ENCODE peak calls at places on chromosome 12, in four cellular contexts. H is thoracic aorta, B is MG63, U is esophagus squamous epithelium. Z is an unnamed sample. For H3K9me3, the result is how much of the 10 kb centered on the place peaks cover.

GRCh38 chr12:56034586-56035332 is 7.0 kb upstream of the RPS26 start:
- DNase-seq in H (no peak), B (no peak), U (no peak), Z (no peak)

GRCh38 chr12:89087149-89087834 is 265.0 kb downstream of the DUSP6 start:
- DNase-seq in H (no peak), B (no peak), U (no peak), Z (no peak)

GRCh38 chr12:108304633-108305032 is 34.5 kb downstream of the CMKLR1 start:
- DNase-seq in H (no peak), B (no peak), U (no peak), Z (no peak)

GRCh38 chr12:29073631-29074239 is 75.3 kb upstream of the FAR2 start:
- DNase-seq in H (no peak), B (peak), U (no peak), Z (no peak)

GRCh38 chr12:46702581-46703344 is 123.0 kb downstream of the SLC38A4 start:
- DNase-seq in H (no peak), B (peak), U (no peak), Z (no peak)

GRCh38 chr12:109253913-109254544 is 55.1 kb downstream of the FOXN4 start:
- DNase-seq in H (no peak), B (no peak), U (no peak), Z (no peak)

GRCh38 chr12:34206061-34206785 is 183.9 kb downstream of the ALG10 start:
- DNase-seq in H (no peak), B (no peak), U (no peak), Z (no peak)

GRCh38 chr12:92144631-92145480 is 790 bp downstream of the BTG1 start:
- DNase-seq in H (peak), B (peak), U (no peak), Z (peak)

GRCh38 chr12:41189395-41190251 is 1.5 kb downstream of the PDZRN4 start:
- DNase-seq in H (no peak), B (no peak), U (no peak), Z (no peak)

GRCh38 chr12:54477259-54477658 is 3.9 kb upstream of the GTSF1 start:
- DNase-seq in H (no peak), B (no peak), U (no peak), Z (no peak)

GRCh38 chr12:124774462-124775167 is 89.0 kb downstream of the SCARB1 start:
- DNase-seq in H (peak), B (peak), U (no peak), Z (no peak)

GRCh38 chr12:81088221-81088620 is 10.3 kb downstream of the ACSS3 start:
- DNase-seq in H (no peak), B (no peak), U (no peak), Z (no peak)

GRCh38 chr12:114726092-114726710 is 42.2 kb upstream of the TBX3 start:
- DNase-seq in H (no peak), B (no peak), U (no peak), Z (peak)

GRCh38 chr12:4775936-4776335 is 55.7 kb downstream of the GALNT8 start:
- DNase-seq in H (no peak), B (no peak), U (no peak), Z (no peak)

GRCh38 chr12:129520736-129521135 is 383.1 kb downstream of the TMEM132D start:
- DNase-seq in H (no peak), B (no peak), U (no peak), Z (no peak)
- H3K9me3 ChIP-seq in H (under half), B (under half), U (under half), Z (under half)

GRCh38 chr12:132340266-132341035 is 11.1 kb upstream of the GALNT9 start:
- DNase-seq in H (no peak), B (no peak), U (no peak), Z (no peak)
- H3K9me3 ChIP-seq in H (under half), B (under half), U (under half), Z (under half)

GRCh38 chr12:57320639-57321038 is 69.7 kb upstream of the STAC3 start:
- DNase-seq in H (no peak), B (no peak), U (no peak), Z (no peak)

GRCh38 chr12:57319678-57320469 is 68.9 kb upstream of the STAC3 start:
- DNase-seq in H (no peak), B (no peak), U (no peak), Z (no peak)

DNA sequence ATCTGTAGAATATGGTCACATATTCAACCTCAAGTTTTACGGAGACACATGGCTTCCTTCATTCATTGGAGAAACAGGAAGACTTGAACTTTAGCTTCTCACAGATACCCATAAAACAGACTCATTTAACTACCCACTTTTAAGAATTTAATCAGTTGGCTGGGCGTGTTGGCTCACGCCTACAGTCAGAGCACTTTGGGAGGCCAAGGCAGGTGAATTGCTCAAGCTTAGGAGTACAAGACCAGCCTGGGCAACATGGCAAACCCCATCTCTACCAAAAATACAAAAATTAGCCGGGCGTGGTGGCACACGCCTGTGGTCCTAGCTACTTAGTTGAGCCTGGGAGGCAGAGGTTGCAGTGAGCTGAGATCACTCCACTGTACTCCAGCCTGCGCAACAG is 64.7 kb upstream of the STAC3 start:
- DNase-seq in H (no peak), B (no peak), U (no peak), Z (no peak)
- H3K9me3 ChIP-seq in H (under half), B (under half), U (under half), Z (under half)

GRCh38 chr12:76782440-76782996 is 18.6 kb downstream of the ZDHHC17 start:
- DNase-seq in H (no peak), B (no peak), U (no peak), Z (no peak)
- H3K9me3 ChIP-seq in H (under half), B (under half), U (under half), Z (under half)

GRCh38 chr12:5817246-5817645 is 127.8 kb downstream of the ANO2 start:
- DNase-seq in H (no peak), B (no peak), U (no peak), Z (no peak)
- H3K9me3 ChIP-seq in H (under half), B (under half), U (under half), Z (under half)

GRCh38 chr12:130078852-130079251 is 83.4 kb upstream of the FZD10 start:
- DNase-seq in H (no peak), B (no peak), U (no peak), Z (no peak)

GRCh38 chr12:130076752-130077151 is 85.5 kb upstream of the FZD10 start:
- DNase-seq in H (no peak), B (no peak), U (no peak), Z (no peak)

GRCh38 chr12:130080205-130080604 is 82.1 kb upstream of the FZD10 start:
- DNase-seq in H (no peak), B (no peak), U (no peak), Z (no peak)

GRCh38 chr12:130081420-130081819 is 80.8 kb upstream of the FZD10 start:
- DNase-seq in H (no peak), B (no peak), U (no peak), Z (no peak)

DNA sequence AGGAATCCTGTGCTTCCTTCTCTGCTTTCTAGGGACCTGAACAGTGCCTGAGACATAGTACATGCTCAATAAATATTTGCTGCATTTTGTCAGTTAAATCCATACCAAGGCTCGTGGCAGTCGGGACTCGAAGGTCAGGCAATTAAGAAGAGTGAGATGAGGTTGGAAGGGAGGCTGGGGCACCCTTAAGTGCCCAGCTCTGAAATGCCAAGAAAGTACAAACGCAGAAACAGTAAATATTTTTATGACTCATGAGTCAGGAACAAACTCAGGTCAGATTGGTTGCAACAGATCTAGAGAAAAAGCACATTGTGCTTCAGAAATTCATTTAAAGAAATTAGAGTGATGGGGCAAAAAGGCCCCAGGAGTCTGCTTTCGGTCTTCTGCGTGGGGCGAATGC is 83.0 kb upstream of the FZD10 start:
- DNase-seq in H (no peak), B (no peak), U (no peak), Z (no peak)
- H3K9me3 ChIP-seq in H (under half), B (under half), U (under half), Z (under half)

GRCh38 chr12:133081408-133081806 is 684 bp downstream of the ZNF140 start:
- DNase-seq in H (no peak), B (no peak), U (no peak), Z (no peak)
- H3K9me3 ChIP-seq in H (half or more), B (under half), U (under half), Z (half or more)

DNA sequence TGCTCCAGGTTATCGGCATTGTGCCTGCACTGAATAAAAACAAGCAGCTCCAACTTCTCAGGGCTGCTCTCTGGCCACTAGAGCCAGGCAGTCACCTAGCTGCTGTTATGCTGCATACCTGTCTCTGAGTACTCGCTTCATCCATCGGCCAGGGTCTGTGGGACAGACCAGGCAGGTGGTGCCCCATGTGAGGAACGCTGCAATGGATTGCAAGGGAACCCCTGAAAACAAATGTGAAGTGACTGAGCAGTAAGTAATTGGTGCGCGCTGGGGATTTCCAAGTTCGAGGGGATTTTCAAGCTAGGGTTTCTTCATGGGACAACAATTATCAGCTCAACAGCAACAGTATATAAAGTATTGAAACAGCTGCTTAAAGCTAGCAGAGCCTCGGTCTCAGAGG is 965.3 kb downstream of the AACS start:
- DNase-seq in H (no peak), B (no peak), U (no peak), Z (no peak)
- H3K9me3 ChIP-seq in H (under half), B (under half), U (under half), Z (under half)

GRCh38 chr12:127176804-127177203 is 1090.2 kb upstream of the TMEM132C start:
- DNase-seq in H (no peak), B (no peak), U (no peak), Z (no peak)
- H3K9me3 ChIP-seq in H (under half), B (under half), U (under half), Z (under half)

GRCh38 chr12:50086148-50086547 is 1.0 kb downstream of the SMARCD1 start:
- DNase-seq in H (no peak), B (no peak), U (no peak), Z (no peak)

GRCh38 chr12:50087159-50087558 is 2.0 kb downstream of the SMARCD1 start:
- DNase-seq in H (no peak), B (no peak), U (no peak), Z (no peak)

GRCh38 chr12:50088577-50089335 is 3.6 kb downstream of the SMARCD1 start:
- DNase-seq in H (no peak), B (peak), U (no peak), Z (no peak)

GRCh38 chr12:50089730-50090129 is 4.6 kb downstream of the SMARCD1 start:
- DNase-seq in H (no peak), B (no peak), U (no peak), Z (no peak)

GRCh38 chr12:50087995-50088394 is 2.9 kb downstream of the SMARCD1 start:
- DNase-seq in H (no peak), B (no peak), U (no peak), Z (no peak)
- H3K9me3 ChIP-seq in H (under half), B (under half), U (under half), Z (under half)